ENCODE peak calls at places on chromosomes 3 and 15, in six cellular contexts. One of them, this sample, is unnamed.

GRCh38 chr15:53978248-53978906 is at the start of gene UNC13C:
- DNase-seq in H1: peak; percentile 46
- DNase-seq in anterior cingulate cortex: peak; percentile 66
- DNase-seq in naive B cell: no peak
- DNase-seq in HFFc6: no peak
- DNase-seq in pulmonary artery endothelial cell: no peak
- DNase-seq in this sample: no peak

GRCh38 chr15:100112061-100112420 is 229.7 kb downstream of the ADAMTS17 start:
- DNase-seq in H1: no peak
- DNase-seq in anterior cingulate cortex: no peak
- DNase-seq in naive B cell: no peak
- DNase-seq in HFFc6: no peak
- DNase-seq in pulmonary artery endothelial cell: no peak
- DNase-seq in this sample: no peak

GRCh38 chr3:159762238-159762637 is 226.4 kb upstream of the IL12A start:
- DNase-seq in H1: no peak
- DNase-seq in anterior cingulate cortex: no peak
- DNase-seq in naive B cell: no peak
- DNase-seq in HFFc6: peak; percentile 29
- DNase-seq in pulmonary artery endothelial cell: no peak
- DNase-seq in this sample: peak; percentile 77

GRCh38 chr3:39052613-39053012 is 797 bp downstream of the WDR48 start:
- DNase-seq in H1: no peak
- DNase-seq in anterior cingulate cortex: no peak
- DNase-seq in naive B cell: no peak
- DNase-seq in HFFc6: no peak
- DNase-seq in pulmonary artery endothelial cell: no peak
- DNase-seq in this sample: no peak

GRCh38 chr15:73599934-73600333 is 33.3 kb downstream of the NPTN start:
- DNase-seq in H1: no peak
- DNase-seq in anterior cingulate cortex: no peak
- DNase-seq in naive B cell: no peak
- DNase-seq in HFFc6: peak; percentile 43
- DNase-seq in pulmonary artery endothelial cell: no peak
- DNase-seq in this sample: no peak

GRCh38 chr3:34239870-34240269 is 441.4 kb downstream of the PDCD6IP start:
- DNase-seq in H1: no peak
- DNase-seq in anterior cingulate cortex: no peak
- DNase-seq in naive B cell: no peak
- DNase-seq in HFFc6: no peak
- DNase-seq in pulmonary artery endothelial cell: no peak
- DNase-seq in this sample: no peak

GRCh38 chr3:35908366-35909232 is 269.3 kb downstream of the ARPP21 start:
- DNase-seq in H1: peak; percentile 73
- DNase-seq in anterior cingulate cortex: peak; percentile 32
- DNase-seq in naive B cell: peak; percentile 32
- DNase-seq in HFFc6: peak; percentile 48
- DNase-seq in pulmonary artery endothelial cell: peak; percentile 39
- DNase-seq in this sample: no peak

GRCh38 chr15:63833246-63833696 is 477 bp downstream of the HERC1 start:
- DNase-seq in H1: no peak
- DNase-seq in anterior cingulate cortex: peak; percentile 12
- DNase-seq in naive B cell: no peak
- DNase-seq in HFFc6: peak; percentile 18
- DNase-seq in pulmonary artery endothelial cell: no peak
- DNase-seq in this sample: peak; percentile 11

GRCh38 chr3:43765417-43766030 is 74.8 kb downstream of the ABHD5 start:
- DNase-seq in H1: no peak
- DNase-seq in anterior cingulate cortex: no peak
- DNase-seq in naive B cell: no peak
- DNase-seq in HFFc6: no peak
- DNase-seq in pulmonary artery endothelial cell: no peak
- DNase-seq in this sample: no peak

GRCh38 chr15:90001683-90002427 is 731 bp downstream of the ZNF710 start:
- DNase-seq in H1: no peak
- DNase-seq in anterior cingulate cortex: peak; percentile 45
- DNase-seq in naive B cell: peak; percentile 57
- DNase-seq in HFFc6: no peak
- DNase-seq in pulmonary artery endothelial cell: no peak
- DNase-seq in this sample: peak; percentile 71

GRCh38 chr3:72010044-72010443 is 225.1 kb upstream of the PROK2 start:
- DNase-seq in H1: no peak
- DNase-seq in anterior cingulate cortex: no peak
- DNase-seq in naive B cell: no peak
- DNase-seq in HFFc6: no peak
- DNase-seq in pulmonary artery endothelial cell: no peak
- DNase-seq in this sample: no peak